ENCODE peak calls at places on chromosomes 11 and 22, in six cellular contexts. B is LoVo, V is H1, R is HFFc6, L is left ventricle myocardium inferior, Y is AG04449. D is an unnamed sample.
A peak's percentile ranks its signal among the peaks of the same experiment; 100 is the strongest.

GRCh38 chr11:3021125-3021524 is 29.0 kb upstream of the NAP1L4 start:
- DNase-seq in B (no peak), V (no peak), R (peak; percentile 13), L (no peak), Y (no peak), D (no peak)

GRCh38 chr11:76629853-76630599 is 40.5 kb downstream of the LRRC32 start:
- DNase-seq in B (no peak), V (no peak), R (peak; percentile 7), L (peak; percentile 75), Y (no peak), D (peak; percentile 75)

GRCh38 chr22:31715157-31715778 is 34.7 kb downstream of the PRR14L start:
- DNase-seq in B (no peak), V (no peak), R (no peak), L (no peak), Y (no peak), D (no peak)

GRCh38 chr22:44068422-44069191 is 44.5 kb downstream of the PARVB start:
- DNase-seq in B (no peak), V (no peak), R (no peak), L (peak; percentile 36), Y (no peak), D (peak; percentile 75)

GRCh38 chr11:111819161-111820058 is 52.0 kb downstream of the ALG9 start:
- DNase-seq in B (no peak), V (no peak), R (peak; percentile 83), L (no peak), Y (peak; percentile 72), D (no peak)

GRCh38 chr11:64078294-64078693 is 42.6 kb downstream of the FLRT1 start:
- DNase-seq in B (no peak), V (no peak), R (no peak), L (no peak), Y (no peak), D (no peak)

GRCh38 chr11:118048472-118049370 is 28.2 kb upstream of the TMPRSS4 start:
- DNase-seq in B (no peak), V (no peak), R (no peak), L (no peak), Y (no peak), D (no peak)

GRCh38 chr11:17208257-17208999 is 642 bp upstream of the PIK3C2A start:
- DNase-seq in B (peak; percentile 83), V (no peak), R (peak; percentile 64), L (no peak), Y (no peak), D (no peak)

GRCh38 chr11:100681064-100681502 is 6.0 kb upstream of the ARHGAP42 start:
- DNase-seq in B (peak; percentile 78), V (no peak), R (no peak), L (peak; percentile 50), Y (no peak), D (peak; percentile 79)

GRCh38 chr11:65571940-65572339 is 398 bp upstream of the FAM89B start:
- DNase-seq in B (no peak), V (no peak), R (peak; percentile 46), L (no peak), Y (no peak), D (no peak)

GRCh38 chr11:64913171-64913727 is 3.8 kb downstream of the ATG2A start:
- DNase-seq in B (no peak), V (no peak), R (no peak), L (no peak), Y (no peak), D (no peak)

GRCh38 chr22:33812578-33812977 is 107.7 kb downstream of the LARGE1 start:
- DNase-seq in B (no peak), V (no peak), R (no peak), L (no peak), Y (no peak), D (no peak)

GRCh38 chr11:41431784-41432183 is 27.7 kb downstream of the LRRC4C start:
- DNase-seq in B (no peak), V (no peak), R (no peak), L (no peak), Y (no peak), D (no peak)

GRCh38 chr11:77044356-77044755 is 10.2 kb downstream of the B3GNT6 start:
- DNase-seq in B (no peak), V (no peak), R (no peak), L (no peak), Y (no peak), D (no peak)

GRCh38 chr22:46738961-46739870 is 1.2 kb upstream of the CERK start:
- DNase-seq in B (peak; percentile 89), V (peak; percentile 67), R (peak; percentile 82), L (no peak), Y (no peak), D (no peak)

GRCh38 chr11:87030458-87031054 is 7.2 kb upstream of the TMEM135 start:
- DNase-seq in B (no peak), V (no peak), R (no peak), L (no peak), Y (no peak), D (no peak)

GRCh38 chr11:114162719-114163123 is 103.2 kb downstream of the ZBTB16 start:
- DNase-seq in B (peak; percentile 79), V (no peak), R (peak; percentile 97), L (peak; percentile 86), Y (peak; percentile 72), D (peak; percentile 76)

GRCh38 chr11:91857194-91857593 is 367.4 kb upstream of the FAT3 start:
- DNase-seq in B (no peak), V (no peak), R (no peak), L (no peak), Y (no peak), D (no peak)

GRCh38 chr11:9802291-9802861 is 138.5 kb downstream of the SWAP70 start:
- DNase-seq in B (peak; percentile 27), V (no peak), R (peak; percentile 90), L (no peak), Y (peak; percentile 93), D (no peak)

GRCh38 chr22:24285245-24285644 is 14.6 kb downstream of the SPECC1L start:
- DNase-seq in B (no peak), V (no peak), R (peak; percentile 41), L (no peak), Y (no peak), D (no peak)

GRCh38 chr22:38313384-38313955 is 3.8 kb downstream of the CSNK1E start:
- DNase-seq in B (no peak), V (no peak), R (peak; percentile 84), L (peak; percentile 78), Y (peak; percentile 78), D (peak; percentile 62)

GRCh38 chr11:48019230-48019584 is 38.8 kb downstream of the PTPRJ start:
- DNase-seq in B (no peak), V (no peak), R (no peak), L (no peak), Y (no peak), D (no peak)

GRCh38 chr22:45402466-45402865 is 10.9 kb downstream of the SMC1B start:
- DNase-seq in B (no peak), V (no peak), R (no peak), L (no peak), Y (no peak), D (no peak)

GRCh38 chr11:7551571-7551970 is 37.8 kb downstream of the PPFIBP2 start:
- DNase-seq in B (no peak), V (no peak), R (peak; percentile 28), L (no peak), Y (no peak), D (no peak)

GRCh38 chr11:88555018-88555828 is 217.7 kb upstream of the CTSC start:
- DNase-seq in B (peak; percentile 72), V (no peak), R (peak; percentile 97), L (no peak), Y (peak; percentile 96), D (no peak)

GRCh38 chr11:114970908-114971645 is 292.8 kb downstream of the NXPE2 start:
- DNase-seq in B (no peak), V (no peak), R (no peak), L (no peak), Y (no peak), D (no peak)

GRCh38 chr22:19149047-19149883 is 827 bp downstream of the GSC2 start:
- DNase-seq in B (no peak), V (peak; percentile 84), R (no peak), L (no peak), Y (no peak), D (no peak)

GRCh38 chr11:35735411-35735810 is 72.8 kb downstream of the TRIM44 start:
- DNase-seq in B (no peak), V (no peak), R (no peak), L (no peak), Y (no peak), D (no peak)

GRCh38 chr11:83092488-83093384 is 21.0 kb upstream of the RAB30 start:
- DNase-seq in B (peak; percentile 90), V (no peak), R (no peak), L (no peak), Y (no peak), D (no peak)

GRCh38 chr11:109772846-109773400 is 320.3 kb upstream of the ZC3H12C start:
- DNase-seq in B (no peak), V (no peak), R (no peak), L (no peak), Y (no peak), D (no peak)

GRCh38 chr22:50584106-50585096 is 1.8 kb upstream of the CHKB start:
- DNase-seq in B (no peak), V (no peak), R (no peak), L (no peak), Y (no peak), D (peak; percentile 35)

GRCh38 chr11:45246241-45246640 is 39.9 kb downstream of the SYT13 start:
- DNase-seq in B (no peak), V (no peak), R (no peak), L (no peak), Y (no peak), D (no peak)

GRCh38 chr22:22558071-22558971 is 744 bp downstream of the PRAME start:
- DNase-seq in B (no peak), V (no peak), R (no peak), L (no peak), Y (no peak), D (no peak)

GRCh38 chr22:37740455-37741311 is 43.8 kb downstream of the TRIOBP start:
- DNase-seq in B (no peak), V (no peak), R (no peak), L (no peak), Y (no peak), D (no peak)

GRCh38 chr22:40211481-40212052 is 33.8 kb downstream of the TNRC6B start:
- DNase-seq in B (no peak), V (no peak), R (no peak), L (no peak), Y (no peak), D (peak; percentile 49)

GRCh38 chr22:23074451-23074850 is 4.1 kb downstream of the GNAZ start:
- DNase-seq in B (no peak), V (no peak), R (no peak), L (peak; percentile 7), Y (no peak), D (peak; percentile 24)

GRCh38 chr22:48182896-48183805 is 1420.7 kb downstream of the TBC1D22A start:
- DNase-seq in B (no peak), V (no peak), R (no peak), L (no peak), Y (no peak), D (no peak)